ENCODE peak calls at places on chromosomes 11 and 22, in seven cellular contexts. E is heart left ventricle, L is A549, B is SK-N-SH, U is neural progenitor cell, C is RWPE2, N is adrenal gland. O is an unnamed sample. For H3K4me1, the result is how much of the 10 kb centered on the place peaks cover.

GRCh38 chr11:48093795-48094642 is 113.7 kb downstream of the PTPRJ start:
- DNase-seq in E (peak), L (no peak), B (no peak), U (no peak), C (no peak), N (no peak), O (no peak)

GRCh38 chr11:33920838-33921613 is 29.1 kb upstream of the LMO2 start:
- DNase-seq in E (no peak), L (no peak), B (no peak), U (no peak), C (no peak), N (no peak), O (no peak)

GRCh38 chr22:44585559-44586121 is 87.6 kb upstream of the RTL6 start:
- DNase-seq in E (peak), L (no peak), B (no peak), U (no peak), C (peak), N (no peak), O (peak)

GRCh38 chr22:21984793-21985192 is 2.2 kb upstream of the TOP3B start:
- DNase-seq in E (no peak), L (no peak), B (no peak), U (peak), C (no peak), N (no peak), O (no peak)

GRCh38 chr11:70611166-70611565 is 212.8 kb downstream of the CTTN start:
- DNase-seq in E (no peak), L (no peak), B (no peak), U (no peak), C (no peak), N (peak), O (no peak)

GRCh38 chr22:23632178-23632577 is at the start of gene DRICH1:
- DNase-seq in E (no peak), L (no peak), B (no peak), U (no peak), C (no peak), N (no peak), O (no peak)

GRCh38 chr11:106875013-106875412 is 143.3 kb downstream of the GUCY1A2 start:
- DNase-seq in E (no peak), L (no peak), B (no peak), U (no peak), C (no peak), N (no peak), O (no peak)

GRCh38 chr11:8354622-8355417 is 91.1 kb upstream of the LMO1 start:
- DNase-seq in E (no peak), L (no peak), B (peak), U (peak), C (peak), N (no peak), O (no peak)

GRCh38 chr22:49667236-49667635 is 160.4 kb downstream of the BRD1 start:
- DNase-seq in E (peak), L (no peak), B (no peak), U (no peak), C (peak), N (no peak), O (no peak)

GRCh38 chr22:19871845-19872778 is 17.4 kb upstream of the GNB1L start:
- DNase-seq in E (peak), L (no peak), B (no peak), U (no peak), C (peak), N (peak), O (peak)

GRCh38 chr11:124717786-124718634 is 21.7 kb upstream of the NRGN start:
- DNase-seq in E (peak), L (no peak), B (peak), U (peak), C (no peak), N (no peak), O (peak)

GRCh38 chr11:134272381-134273316 is 3.5 kb upstream of the GLB1L3 start:
- DNase-seq in E (no peak), L (no peak), B (peak), U (peak), C (no peak), N (no peak), O (no peak)

GRCh38 chr22:40560994-40561515 is 75.5 kb downstream of the MRTFA start:
- DNase-seq in E (no peak), L (no peak), B (no peak), U (no peak), C (no peak), N (no peak), O (no peak)

GRCh38 chr22:22394589-22394988 is 114.0 kb downstream of the ZNF280B start:
- DNase-seq in E (no peak), L (no peak), B (no peak), U (no peak), C (no peak), N (no peak), O (no peak)

GRCh38 chr22:23790819-23791736 is 4.3 kb downstream of the SMARCB1 start:
- DNase-seq in E (no peak), L (no peak), B (peak), U (no peak), C (no peak), N (peak), O (no peak)

GRCh38 chr11:21411597-21411996 is 742.2 kb downstream of the NELL1 start:
- DNase-seq in E (no peak), L (no peak), B (no peak), U (no peak), C (no peak), N (no peak), O (no peak)

GRCh38 chr11:32446227-32446626 is 10.9 kb upstream of the WT1 start:
- DNase-seq in E (no peak), L (no peak), B (no peak), U (no peak), C (no peak), N (no peak), O (no peak)

GRCh38 chr11:72228844-72229231 is 4.3 kb downstream of the INPPL1 start:
- DNase-seq in E (no peak), L (no peak), B (no peak), U (no peak), C (no peak), N (no peak), O (no peak)

GRCh38 chr11:124429599-124429998 is 4.9 kb upstream of the OR8B4 start:
- DNase-seq in E (no peak), L (no peak), B (no peak), U (no peak), C (no peak), N (no peak), O (no peak)

GRCh38 chr22:38006906-38007305 is 22.6 kb upstream of the SOX10 start:
- DNase-seq in E (no peak), L (no peak), B (no peak), U (no peak), C (no peak), N (no peak), O (no peak)

GRCh38 chr11:60840711-60841430 is 1.0 kb upstream of the CCDC86 start:
- DNase-seq in E (peak), L (no peak), B (no peak), U (no peak), C (no peak), N (peak), O (no peak)

GRCh38 chr11:460331-461199 is 10.5 kb downstream of the PTDSS2 start:
- DNase-seq in E (peak), L (peak), B (no peak), U (no peak), C (peak), N (peak), O (no peak)

GRCh38 chr11:119188067-119188466 is 2.8 kb downstream of the NHERF4 start:
- DNase-seq in E (no peak), L (no peak), B (peak), U (no peak), C (no peak), N (no peak), O (no peak)

GRCh38 chr11:71580057-71581003 is 2.3 kb downstream of the KRTAP5-11 start:
- DNase-seq in E (peak), L (peak), B (peak), U (peak), C (no peak), N (peak), O (peak)

GRCh38 chr11:29293825-29294224 is 723.0 kb downstream of the KCNA4 start:
- DNase-seq in E (no peak), L (peak), B (no peak), U (no peak), C (no peak), N (no peak), O (no peak)

GRCh38 chr11:68870470-68870869 is 28.8 kb upstream of the CPT1A start:
- DNase-seq in E (no peak), L (no peak), B (no peak), U (no peak), C (no peak), N (no peak), O (no peak)

GRCh38 chr22:36465232-36466021 is 16.0 kb downstream of the TXN2 start:
- DNase-seq in E (peak), L (peak), B (no peak), U (no peak), C (peak), N (peak), O (peak)

GRCh38 chr11:28649922-28650321 is 541.7 kb downstream of the METTL15 start:
- DNase-seq in E (no peak), L (no peak), B (no peak), U (no peak), C (no peak), N (no peak), O (no peak)

GRCh38 chr22:36221799-36222751 is 17.3 kb downstream of the APOL2 start:
- DNase-seq in E (peak), L (peak), B (peak), U (peak), C (no peak), N (peak), O (no peak)

GRCh38 chr11:41446566-41446965 is 12.9 kb downstream of the LRRC4C start:
- DNase-seq in E (no peak), L (no peak), B (no peak), U (no peak), C (no peak), N (no peak), O (no peak)

GRCh38 chr11:41451011-41451410 is 8.4 kb downstream of the LRRC4C start:
- DNase-seq in E (no peak), L (no peak), B (no peak), U (no peak), C (no peak), N (no peak), O (no peak)

GRCh38 chr11:41446107-41446506 is 13.3 kb downstream of the LRRC4C start:
- DNase-seq in E (no peak), L (no peak), B (no peak), U (no peak), C (no peak), N (no peak), O (no peak)

DNA sequence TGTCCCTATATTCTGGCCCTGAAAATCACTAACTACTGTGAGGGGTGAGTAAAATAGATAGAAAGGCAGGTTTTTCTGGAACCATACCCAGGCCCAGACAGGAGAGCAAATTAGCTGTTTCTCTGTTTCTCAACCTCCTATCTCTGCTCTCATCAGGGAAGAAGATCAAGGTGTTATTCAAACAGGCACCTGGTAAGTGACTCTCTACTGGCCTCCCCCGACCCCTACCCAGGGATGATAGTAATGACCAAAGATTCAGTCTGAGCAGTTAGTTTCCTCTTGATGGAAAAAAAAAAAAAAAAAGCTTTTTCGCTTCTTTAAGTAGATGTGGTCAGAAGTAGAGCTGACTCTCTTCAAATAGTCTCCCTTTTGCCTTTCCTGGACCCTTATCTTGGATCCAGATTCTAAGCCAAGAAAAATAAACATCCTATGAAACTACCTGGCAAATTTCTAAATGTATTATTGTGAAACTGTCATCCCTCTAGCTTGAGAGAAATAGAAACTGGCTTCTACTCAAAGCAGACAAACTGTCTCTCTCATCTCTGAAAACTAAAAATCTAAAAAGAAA is 9.9 kb downstream of the LRRC4C start:
- DNase-seq in E (no peak), L (no peak), B (no peak), U (no peak), C (no peak), N (no peak), O (no peak)
- H3K4me1 ChIP-seq in E (under half), L (under half), B (under half), U (under half), C (under half), N (under half), O (under half)

GRCh38 chr11:89626366-89626765 is 83.7 kb upstream of the TRIM77 start:
- DNase-seq in E (no peak), L (no peak), B (no peak), U (no peak), C (no peak), N (no peak), O (no peak)

GRCh38 chr11:89625171-89625570 is 84.9 kb upstream of the TRIM77 start:
- DNase-seq in E (no peak), L (no peak), B (no peak), U (no peak), C (no peak), N (no peak), O (no peak)
- TF ChIP-seq CTCF in E (no peak), L (no peak), B (peak), U (peak), C (no peak), N (no peak), O (no peak)

DNA sequence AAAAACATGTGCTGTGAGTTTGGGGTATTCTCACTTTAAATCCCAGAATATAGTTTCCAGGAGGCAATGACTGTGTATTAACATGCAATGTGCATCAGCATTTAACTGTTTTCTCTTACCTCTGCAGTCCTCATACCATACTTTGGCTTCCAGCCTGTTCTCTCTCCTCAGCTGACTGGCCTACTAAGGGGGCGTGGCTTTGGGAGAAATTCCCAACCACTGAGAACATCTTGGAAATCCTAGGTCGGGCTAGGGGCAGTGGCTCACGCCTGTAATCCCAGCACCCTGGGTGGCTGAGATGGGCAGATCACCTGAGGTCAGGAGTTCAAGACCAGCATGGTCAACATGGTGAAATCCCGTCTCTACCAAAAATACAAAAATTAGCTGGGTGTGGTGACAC is 13.5 kb upstream of the ZC3H12C start:
- DNase-seq in E (no peak), L (no peak), B (no peak), U (no peak), C (no peak), N (no peak), O (no peak)
- H3K4me1 ChIP-seq in E (under half), L (under half), B (under half), U (under half), C (under half), N (under half), O (under half)

DNA sequence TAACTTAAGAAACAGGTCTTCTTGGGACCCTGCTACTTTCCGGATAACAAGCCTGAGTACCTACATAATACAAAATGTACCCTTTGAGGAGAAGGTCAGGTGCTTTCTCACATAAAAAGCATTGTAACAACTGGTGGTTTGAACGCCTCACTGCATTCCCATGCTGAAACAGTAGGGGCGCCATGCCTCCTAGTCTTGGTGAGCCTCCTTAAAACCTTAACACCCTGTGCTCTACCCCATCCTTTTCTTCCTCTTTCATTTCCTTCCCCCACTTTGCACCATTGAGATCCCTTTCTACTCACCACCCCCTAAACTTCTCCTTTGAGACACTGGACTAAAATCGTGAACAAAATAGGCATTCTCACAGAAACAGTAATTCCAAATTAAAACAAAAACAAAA is 729.3 kb downstream of the NTM start:
- DNase-seq in E (no peak), L (no peak), B (peak), U (peak), C (no peak), N (no peak), O (no peak)
- TF ChIP-seq CTCF in E (no peak), L (no peak), B (peak), U (peak), C (peak), N (no peak), O (no peak)

GRCh38 chr11:1853376-1854131 is 670 bp downstream of the LSP1 start:
- DNase-seq in E (no peak), L (no peak), B (no peak), U (no peak), C (no peak), N (no peak), O (no peak)

GRCh38 chr11:1852885-1853284 is at the start of gene LSP1:
- DNase-seq in E (no peak), L (no peak), B (no peak), U (no peak), C (no peak), N (no peak), O (peak)

GRCh38 chr11:1852271-1852877 is 510 bp upstream of the LSP1 start:
- DNase-seq in E (no peak), L (no peak), B (no peak), U (no peak), C (no peak), N (no peak), O (peak)

GRCh38 chr11:1854132-1854948 is 1.5 kb downstream of the LSP1 start:
- DNase-seq in E (no peak), L (no peak), B (no peak), U (no peak), C (no peak), N (no peak), O (no peak)

DNA sequence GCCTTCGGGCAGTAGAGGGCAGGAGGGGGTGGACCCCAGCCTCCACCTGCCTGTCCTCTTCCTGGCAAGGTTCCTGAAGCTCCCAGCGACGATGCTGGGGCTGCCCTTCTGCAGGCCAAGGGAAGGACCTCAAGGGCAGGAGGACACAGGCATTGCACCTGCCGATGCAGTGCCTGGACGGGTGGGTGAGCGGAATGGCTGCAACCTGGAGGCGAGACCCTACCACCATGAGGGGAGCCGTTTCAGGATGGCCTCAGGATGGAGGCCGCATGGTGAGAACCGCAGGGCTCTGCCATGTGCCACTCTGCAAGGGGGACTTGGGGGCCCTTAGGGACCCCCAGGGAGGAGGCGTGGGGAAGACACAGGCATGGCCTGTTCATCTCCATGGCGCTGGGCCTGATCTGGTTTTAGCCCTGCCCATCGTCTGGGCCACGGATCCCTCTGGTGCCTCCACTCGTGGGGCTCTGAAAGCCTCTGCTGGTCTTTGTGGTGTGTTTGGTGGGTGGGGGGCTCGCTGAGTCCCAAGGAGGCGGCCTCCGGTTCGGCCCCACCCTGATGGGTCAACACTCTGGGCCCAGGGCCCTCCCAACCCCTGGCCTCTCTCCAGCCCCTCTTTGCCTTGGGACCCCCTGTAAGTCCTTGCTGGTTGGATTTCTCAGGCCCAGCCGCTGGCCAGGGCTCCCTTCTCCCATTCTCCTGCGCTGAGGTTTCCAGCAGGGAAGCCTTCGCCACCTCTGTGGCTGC is 1.3 kb upstream of the LSP1 start:
- DNase-seq in E (no peak), L (no peak), B (no peak), U (no peak), C (no peak), N (no peak), O (peak)
- H3K4me1 ChIP-seq in E (under half), L (under half), B (under half), U (under half), C (under half), N (under half), O (under half)

GRCh38 chr11:14380947-14381555 is 22.1 kb upstream of the RRAS2 start:
- DNase-seq in E (peak), L (peak), B (peak), U (peak), C (no peak), N (peak), O (peak)
- TF ChIP-seq CTCF in E (no peak), L (no peak), B (no peak), U (no peak), C (peak), N (no peak), O (no peak)

GRCh38 chr22:32473388-32473952 is 1.1 kb upstream of the FBXO7 start:
- DNase-seq in E (peak), L (peak), B (peak), U (peak), C (no peak), N (peak), O (no peak)
- H3K4me1 ChIP-seq in E (under half), L (under half), B (under half), U (under half), C (under half), N (under half), O (under half)